ENCODE peak calls at places on chromosomes 7 and 10, in four cellular contexts. W is fibroblast of lung, V is endodermal cell, A is colonic mucosa. X is an unnamed sample.
A peak's percentile ranks its signal among the peaks of the same experiment; 100 is the strongest.

GRCh38 chr10:114458955-114459354 is 54.7 kb upstream of the AFAP1L2 start:
- DNase-seq in W (peak; percentile 42), V (peak; percentile 90), A (peak; percentile 64), X (peak; percentile 8)

GRCh38 chr10:34721201-34721840 is 93.8 kb downstream of the PARD3 start:
- DNase-seq in W (peak; percentile 63), V (no peak), A (no peak), X (peak; percentile 75)

GRCh38 chr10:77631241-77631640 is 6.4 kb downstream of the KCNMA1 start:
- DNase-seq in A (no peak), V (no peak), W (no peak), X (no peak)

GRCh38 chr10:14601872-14602725 is 172.6 kb downstream of the FAM107B start:
- DNase-seq in V (no peak), A (no peak), W (peak; percentile 52), X (peak; percentile 88)

GRCh38 chr10:70673929-70674559 is 1.7 kb downstream of the ADAMTS14 start:
- DNase-seq in W (no peak), V (no peak), A (no peak), X (no peak)

GRCh38 chr7:48045205-48045765 is 9.9 kb downstream of the C7orf57 start:
- DNase-seq in A (no peak), W (no peak), V (no peak), X (no peak)

GRCh38 chr10:44284198-44285084 is 100.5 kb downstream of the CXCL12 start:
- DNase-seq in A (no peak), V (no peak), W (no peak), X (no peak)

GRCh38 chr10:115949282-115949844 is 323.6 kb downstream of the GFRA1 start:
- DNase-seq in V (no peak), A (no peak), W (no peak), X (no peak)

GRCh38 chr7:83468251-83468739 is 180.6 kb downstream of the SEMA3E start:
- DNase-seq in V (peak; percentile 85), W (peak; percentile 98), A (peak; percentile 54), X (peak; percentile 95)

DNA sequence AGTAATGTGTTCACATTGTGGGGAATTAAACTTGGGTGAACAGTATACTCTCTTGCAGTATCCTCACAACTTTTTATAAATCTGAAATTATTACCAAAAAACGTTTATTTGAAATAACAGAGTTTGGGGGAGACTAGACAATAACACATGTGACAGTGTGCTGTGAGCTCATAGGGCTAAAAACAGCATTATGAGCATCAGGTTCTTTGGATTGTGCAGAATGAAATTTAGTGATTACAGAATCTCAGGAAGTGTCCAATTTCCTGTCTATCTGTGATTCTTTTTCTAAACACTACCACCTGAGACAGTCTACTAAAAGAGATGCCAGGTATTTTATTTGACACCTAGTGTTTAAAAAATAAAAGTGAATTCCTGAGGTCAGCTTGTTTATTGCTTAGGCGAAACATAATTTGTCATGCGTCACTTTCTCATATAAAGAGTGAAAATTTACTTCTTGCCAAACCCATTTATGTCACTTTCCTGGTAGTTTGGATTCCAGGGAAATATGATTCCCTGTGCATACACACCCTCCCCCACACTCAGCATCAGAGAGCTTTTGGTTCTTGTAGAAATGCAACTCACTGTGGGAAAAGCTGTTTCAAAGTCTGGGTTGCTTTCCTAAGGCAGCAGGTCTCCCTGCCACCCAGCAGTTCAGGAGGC is 71.2 kb downstream of the AOAH start:
- DNase-seq in W (peak; percentile 80), V (no peak), A (peak; percentile 37), X (peak; percentile 24)
- H3K27me3 ChIP-seq in W (no peaks in the 10 kb centered on the region), V (no peaks in the 10 kb centered on the region), A (no peaks in the 10 kb centered on the region), X (peaks cover 7% of the 10 kb centered on the region)

GRCh38 chr7:25795824-25796235 is 356.2 kb upstream of the NFE2L3 start:
- DNase-seq in W (peak; percentile 83), V (no peak), A (no peak), X (peak; percentile 67)
- H3K4me3 ChIP-seq in W (no peak overlapping the region), V (no peak overlapping the region), A (no peak overlapping the region), X (peak overlapping the region; percentile 39)

GRCh38 chr10:87867453-87867852 is 4.0 kb downstream of the PTEN start:
- DNase-seq in A (no peak), V (no peak), W (no peak), X (no peak)

GRCh38 chr10:87870154-87870553 is 6.7 kb downstream of the PTEN start:
- DNase-seq in A (no peak), W (no peak), V (no peak), X (no peak)

GRCh38 chr10:87866575-87866974 is 3.1 kb downstream of the PTEN start:
- DNase-seq in W (no peak), A (no peak), V (no peak), X (no peak)

GRCh38 chr10:87865201-87866025 is 2.0 kb downstream of the PTEN start:
- DNase-seq in V (no peak), A (no peak), W (no peak), X (no peak)

DNA sequence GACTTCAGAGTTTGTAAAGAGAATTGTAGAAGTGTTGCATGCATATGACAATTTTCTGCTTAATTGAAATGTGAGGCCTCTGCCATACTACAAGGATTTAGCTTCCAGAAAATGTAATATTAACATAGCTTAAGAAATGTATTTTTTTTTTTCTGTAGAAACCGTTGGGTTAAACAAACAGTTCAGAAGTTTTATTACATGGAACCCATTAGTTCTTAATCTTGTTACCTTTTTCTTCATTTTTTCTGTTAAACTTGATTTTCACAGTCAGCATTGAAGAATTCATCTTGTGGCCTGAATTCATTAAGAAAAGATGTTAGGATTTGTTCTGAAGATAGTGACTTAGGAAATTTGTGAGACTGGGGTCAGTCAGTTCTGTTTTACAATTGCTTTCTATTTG is 4.9 kb downstream of the PTEN start:
- DNase-seq in A (no peak), W (no peak), V (no peak), X (no peak)
- H3K9ac ChIP-seq in A (peak overlapping the region; percentile 19), W (no peak overlapping the region), V (no peak overlapping the region), X (peak overlapping the region; percentile 95)

GRCh38 chr7:148337995-148338747 is 252.4 kb upstream of the C7orf33 start:
- DNase-seq in A (no peak), W (no peak), V (peak; percentile 63), X (no peak)
- H3K27me3 ChIP-seq in A (no peaks in the 10 kb centered on the region), W (no peaks in the 10 kb centered on the region), V (no peaks in the 10 kb centered on the region), X (peaks cover 61% of the 10 kb centered on the region)

GRCh38 chr7:35253182-35253679 is 669 bp downstream of the TBX20 start:
- DNase-seq in A (no peak), V (peak; percentile 75), W (no peak), X (no peak)
- H3K4me3 ChIP-seq in A (peak overlapping the region; percentile 41), V (peak overlapping the region; percentile 85), W (no peak overlapping the region), X (no peak overlapping the region)

DNA sequence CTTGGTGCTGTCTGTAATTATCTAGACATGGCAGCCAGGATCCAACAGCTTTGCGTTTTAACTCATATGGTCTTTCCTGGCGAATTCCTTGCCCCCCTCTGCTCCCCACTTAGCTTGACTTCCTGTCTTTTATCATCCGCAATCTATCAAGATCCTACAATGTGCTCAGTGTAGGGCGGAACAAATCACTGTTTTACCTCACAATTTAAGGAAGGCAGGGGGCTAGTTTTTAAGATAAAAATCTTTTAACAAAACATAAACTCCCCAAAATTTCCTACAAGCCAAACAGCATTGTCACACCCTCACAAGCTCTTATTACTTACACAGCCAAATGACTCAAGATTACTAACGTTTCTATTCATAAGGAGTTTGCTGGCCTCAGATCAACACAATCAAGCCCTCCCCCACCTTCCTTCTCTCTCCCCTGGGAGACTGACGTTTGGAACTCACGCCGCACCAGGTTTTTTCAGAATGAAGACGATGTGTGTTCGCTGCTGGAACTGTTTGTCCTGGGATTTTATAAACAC is 1.3 kb upstream of the CDK14 start:
- DNase-seq in V (peak; percentile 67), W (peak; percentile 83), A (no peak), X (peak; percentile 65)
- H3K9ac ChIP-seq in V (no peak overlapping the region), W (no peak overlapping the region), A (no peak overlapping the region), X (peak overlapping the region; percentile 86)

DNA sequence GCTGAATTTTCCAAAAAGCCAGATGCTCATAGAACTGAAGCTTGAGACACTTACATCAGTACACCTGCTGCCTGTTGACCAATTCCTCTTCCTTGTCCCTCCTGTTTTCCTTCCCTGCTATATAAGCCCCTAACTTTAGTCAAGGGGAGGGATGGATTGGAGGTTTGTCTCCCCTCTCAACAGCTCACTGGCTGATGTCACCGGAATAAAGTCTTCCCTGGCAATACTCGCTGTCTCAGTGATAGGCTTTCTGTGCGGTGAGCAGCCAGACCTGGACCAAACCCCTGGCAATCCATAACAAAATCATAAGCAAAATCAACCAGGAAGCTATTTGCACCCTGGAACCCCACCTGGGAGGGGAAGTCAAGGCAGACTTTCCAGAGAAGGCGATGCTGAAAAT is 929 bp upstream of the IRF5 start:
- DNase-seq in V (no peak), A (no peak), W (no peak), X (no peak)
- H3K27me3 ChIP-seq in V (peaks cover 55% of the 10 kb centered on the region), A (no peaks in the 10 kb centered on the region), W (peaks cover 36% of the 10 kb centered on the region), X (peaks cover 68% of the 10 kb centered on the region)

GRCh38 chr7:28708033-28708451 is 250.1 kb downstream of the TRIL start:
- DNase-seq in V (no peak), A (no peak), W (peak; percentile 51), X (no peak)
- H3K4me3 ChIP-seq in V (no peak overlapping the region), A (no peak overlapping the region), W (no peak overlapping the region), X (peak overlapping the region; percentile 77)

X was measured in adipocyte.